ENCODE peak calls at places on chromosomes 16 and 17, in six cellular contexts. C is mucosa of descending colon; U is anterior cingulate cortex; S is activated CD4-positive, alpha-beta T cell treated with anti-CD3 and anti-CD28 coated beads, Interleukin-2, amount 50 U/mL, for 1 hour; R is tibial artery; W is AG04450. L is an unnamed sample.

GRCh38 chr16:3509470-3509928 is 8.7 kb downstream of the CLUAP1 start:
- DNase-seq in C (peak; percentile 76), U (no peak), S (peak; percentile 78), R (peak; percentile 39), W (no peak), L (no peak)

GRCh38 chr17:9837551-9838471 is 12.1 kb downstream of the GLP2R start:
- DNase-seq in C (no peak), U (no peak), S (no peak), R (peak; percentile 72), W (no peak), L (no peak)

GRCh38 chr16:85898521-85899442 is at the start of gene IRF8:
- DNase-seq in C (peak; percentile 92), U (peak; percentile 35), S (peak; percentile 61), R (peak; percentile 77), W (no peak), L (no peak)

GRCh38 chr17:30273373-30273772 is 18.4 kb downstream of the BLMH start:
- DNase-seq in C (no peak), U (no peak), S (no peak), R (no peak), W (no peak), L (no peak)

GRCh38 chr16:67393790-67394270 is 532 bp upstream of the TPPP3 start:
- DNase-seq in C (no peak), U (no peak), S (no peak), R (peak; percentile 65), W (no peak), L (no peak)

GRCh38 chr16:21162661-21163151 is 4.2 kb downstream of the LDAF1 start:
- DNase-seq in C (no peak), U (no peak), S (no peak), R (peak; percentile 75), W (no peak), L (no peak)

GRCh38 chr17:59435238-59435637 is 103.8 kb downstream of the YPEL2 start:
- DNase-seq in C (no peak), U (no peak), S (no peak), R (no peak), W (no peak), L (no peak)

GRCh38 chr16:73023320-73023719 is 24.6 kb downstream of the ZFHX3 start:
- DNase-seq in C (no peak), U (no peak), S (no peak), R (no peak), W (no peak), L (no peak)

GRCh38 chr16:54504372-54504771 is 217.8 kb upstream of the IRX3 start:
- DNase-seq in C (no peak), U (no peak), S (no peak), R (no peak), W (no peak), L (no peak)

GRCh38 chr16:86665319-86665675 is 86.9 kb downstream of the FOXL1 start:
- DNase-seq in C (no peak), U (no peak), S (no peak), R (no peak), W (peak; percentile 41), L (no peak)

GRCh38 chr16:56382459-56382858 is 42.9 kb downstream of the AMFR start:
- DNase-seq in C (no peak), U (no peak), S (no peak), R (no peak), W (no peak), L (no peak)

GRCh38 chr17:5115673-5116651 is at the start of gene USP6:
- DNase-seq in C (no peak), U (no peak), S (no peak), R (no peak), W (no peak), L (no peak)

L was measured in occipital lobe.